ENCODE peak calls at places on chromosomes 4 and X, in four cellular contexts. K, G, B and H are unnamed samples.

GRCh38 chr4:74768857-74769525 is 25.3 kb downstream of the BTC start:
- DNase-seq in B (no peak), K (peak; percentile 21), G (peak; percentile 33), H (no peak)

GRCh38 chr4:176793060-176793605 is 411 bp upstream of the VEGFC start:
- DNase-seq in B (no peak), K (no peak), G (no peak), H (no peak)

GRCh38 chrX:97743014-97743413 is 859.3 kb downstream of the RPA4 start:
- DNase-seq in G (no peak), K (no peak), B (no peak), H (no peak)

GRCh38 chrX:13551610-13552009 is 17.8 kb upstream of the EGFL6 start:
- DNase-seq in K (no peak), B (no peak), G (no peak), H (no peak)

GRCh38 chr4:113316879-113317278 is 267.4 kb downstream of the ANK2 start:
- DNase-seq in K (no peak), B (no peak), G (no peak), H (no peak)

GRCh38 chr4:113449407-113449974 is 312.0 kb downstream of the CAMK2D start:
- DNase-seq in B (no peak), G (no peak), K (no peak), H (no peak)

GRCh38 chr4:24980064-24980690 is 50.6 kb downstream of the LGI2 start:
- DNase-seq in G (peak; percentile 46), K (peak; percentile 56), B (no peak), H (no peak)

GRCh38 chr4:67749286-67749685 is 4.9 kb downstream of the GNRHR start:
- DNase-seq in B (no peak), G (no peak), K (no peak), H (no peak)

GRCh38 chrX:1554469-1555210 is 17.7 kb upstream of the P2RY8 start:
- DNase-seq in G (no peak), K (no peak), B (no peak), H (peak; percentile 67)

GRCh38 chrX:103183912-103184311 is 31.0 kb upstream of the BEX4 start:
- DNase-seq in G (no peak), B (no peak), K (no peak), H (no peak)

GRCh38 chrX:2572740-2573139 is 72.0 kb upstream of the DHRSX start:
- DNase-seq in K (peak; percentile 75), B (no peak), G (peak; percentile 92), H (no peak)

GRCh38 chrX:8726031-8726652 is 5.8 kb downstream of the ANOS1 start:
- DNase-seq in K (peak; percentile 37), B (no peak), G (peak; percentile 47), H (no peak)

GRCh38 chr4:118718511-118719170 is 33.4 kb downstream of the METTL14 start:
- DNase-seq in K (no peak), B (no peak), G (no peak), H (no peak)

GRCh38 chr4:139921551-139922184 is 232.3 kb downstream of the MAML3 start:
- DNase-seq in B (no peak), G (no peak), K (no peak), H (no peak)

GRCh38 chr4:89298160-89298559 is 9.4 kb downstream of the GPRIN3 start:
- DNase-seq in B (no peak), K (no peak), G (no peak), H (no peak)

GRCh38 chr4:75634281-75634680 is 4.0 kb upstream of the CDKL2 start:
- DNase-seq in G (no peak), B (no peak), K (no peak), H (no peak)

GRCh38 chr4:110503588-110504435 is 27.9 kb downstream of the ENPEP start:
- DNase-seq in G (no peak), K (no peak), B (no peak), H (no peak)

GRCh38 chrX:56569378-56570061 is 6.1 kb downstream of the UBQLN2 start:
- DNase-seq in K (no peak), B (no peak), G (peak; percentile 14), H (no peak)

GRCh38 chr4:42282081-42282901 is 115.0 kb upstream of the SHISA3 start:
- DNase-seq in K (peak; percentile 66), G (peak; percentile 53), B (peak; percentile 42), H (no peak)

GRCh38 chr4:86961103-86961502 is 26.3 kb downstream of the AFF1 start:
- DNase-seq in K (no peak), B (no peak), G (no peak), H (no peak)

GRCh38 chr4:138941037-138941436 is 74.5 kb upstream of the NOCT start:
- DNase-seq in B (no peak), K (no peak), G (no peak), H (no peak)

GRCh38 chrX:9737363-9737762 is 28.3 kb downstream of the GPR143 start:
- DNase-seq in B (no peak), K (no peak), G (no peak), H (no peak)

GRCh38 chrX:153687121-153688039 is at the start of gene SLC6A8:
- DNase-seq in G (peak; percentile 21), B (no peak), K (peak; percentile 43), H (no peak)

GRCh38 chr4:25117274-25117673 is 43.0 kb downstream of the SEPSECS start:
- DNase-seq in G (no peak), B (no peak), K (no peak), H (no peak)

GRCh38 chrX:129115104-129115503 is 408.2 kb downstream of the SMARCA1 start:
- DNase-seq in G (peak; percentile 19), K (peak; percentile 15), B (no peak), H (no peak)

GRCh38 chr4:47465008-47465407 is 1.5 kb upstream of the COMMD8 start:
- DNase-seq in K (no peak), B (no peak), G (peak; percentile 53), H (no peak)

GRCh38 chr4:8580321-8581093 is at the start of gene GPR78:
- DNase-seq in G (peak; percentile 75), B (no peak), K (no peak), H (no peak)

GRCh38 chr4:14916554-14917304 is 85.6 kb upstream of the CPEB2 start:
- DNase-seq in K (peak; percentile 88), B (no peak), G (peak; percentile 96), H (no peak)

GRCh38 chr4:176270669-176271068 is 1.6 kb upstream of the ASB5 start:
- DNase-seq in G (peak; percentile 91), K (peak; percentile 97), B (no peak), H (no peak)

GRCh38 chr4:120718979-120719566 is 203.5 kb downstream of the PRDM5 start:
- DNase-seq in B (no peak), K (peak; percentile 35), G (no peak), H (no peak)

GRCh38 chr4:85748654-85749053 is 273.7 kb downstream of the ARHGAP24 start:
- DNase-seq in K (no peak), G (no peak), B (no peak), H (no peak)

GRCh38 chr4:113574636-113575103 is 186.9 kb downstream of the CAMK2D start:
- DNase-seq in K (peak; percentile 20), G (no peak), B (no peak), H (no peak)

GRCh38 chr4:163590103-163590502 is 95.6 kb downstream of the TMA16 start:
- DNase-seq in B (no peak), G (no peak), K (no peak), H (no peak)

GRCh38 chrX:31227250-31227649 is 155.4 kb upstream of the FTHL17 start:
- DNase-seq in K (no peak), B (no peak), G (no peak), H (no peak)

GRCh38 chr4:77104405-77105292 is 28.9 kb upstream of the CCNI start:
- DNase-seq in K (no peak), B (no peak), G (no peak), H (peak; percentile 3)

GRCh38 chrX:123201720-123202119 is 17.6 kb downstream of the GRIA3 start:
- DNase-seq in K (peak; percentile 3), B (no peak), G (no peak), H (no peak)

GRCh38 chrX:11462136-11462535 is 168.9 kb downstream of the AMELX start:
- DNase-seq in G (peak; percentile 26), K (no peak), B (no peak), H (no peak)

GRCh38 chr4:150235795-150236385 is 157.6 kb downstream of the DCLK2 start:
- DNase-seq in B (no peak), G (peak; percentile 17), K (peak; percentile 71), H (no peak)

GRCh38 chrX:7083468-7084396 is 63.8 kb upstream of the STS start:
- DNase-seq in K (peak; percentile 97), B (no peak), G (peak; percentile 52), H (peak; percentile 22)

GRCh38 chrX:78746496-78746895 is 1.0 kb upstream of the LPAR4 start:
- DNase-seq in G (no peak), B (no peak), K (no peak), H (no peak)